ENCODE peak calls at places on chromosomes 12 and 14, in six cellular contexts. Q is HFF-Myc; U is neural crest cell; B is central memory CD8-positive, alpha-beta T cell; Y is CD8-positive, alpha-beta memory T cell; Z is DMS53. X is an unnamed sample.

GRCh38 chr12:132300789-132301722 is 28.3 kb downstream of the GALNT9 start:
- DNase-seq in U (no peak), Y (no peak), B (no peak), Z (peak), Q (no peak), X (no peak)

GRCh38 chr14:71344506-71344905 is 437.2 kb downstream of the PCNX1 start:
- DNase-seq in Q (no peak), U (no peak), Y (no peak), B (no peak), Z (no peak), X (no peak)

GRCh38 chr12:2641209-2641608 is 153.6 kb upstream of the FKBP4 start:
- DNase-seq in Y (no peak), B (no peak), U (peak), Q (peak), Z (peak), X (peak)

GRCh38 chr12:129750426-129750825 is 153.4 kb downstream of the TMEM132D start:
- DNase-seq in U (no peak), Y (no peak), B (no peak), Z (no peak), Q (no peak), X (no peak)

GRCh38 chr14:100305446-100306255 is 593 bp downstream of the SLC25A29 start:
- DNase-seq in Q (no peak), B (no peak), Z (peak), U (peak), Y (peak), X (peak)

GRCh38 chr14:56129941-56130340 is 11.7 kb downstream of the PELI2 start:
- DNase-seq in B (no peak), Q (no peak), Y (no peak), U (no peak), Z (no peak), X (peak)

GRCh38 chr12:62106547-62107175 is 153.5 kb upstream of the USP15 start:
- DNase-seq in Q (no peak), Z (no peak), Y (no peak), U (no peak), B (no peak), X (no peak)

GRCh38 chr12:52216807-52217206 is 16.2 kb upstream of the KRT7 start:
- DNase-seq in Z (peak), Y (no peak), B (no peak), U (no peak), Q (no peak), X (no peak)

GRCh38 chr14:69658664-69659261 is 47.4 kb downstream of the SUSD6 start:
- DNase-seq in Q (no peak), B (no peak), Z (no peak), U (no peak), Y (no peak), X (no peak)

GRCh38 chr12:113149361-113150150 is at the start of gene CFAP73:
- DNase-seq in U (peak), B (no peak), Q (peak), Y (no peak), Z (peak), X (peak)

X was measured in GM23248.